ENCODE peak calls at places on chromosomes 5 and 9, in seven cellular contexts. A, J, B, X, C, G and Q are unnamed samples.

GRCh38 chr9:81455417-81455816 is 233.9 kb downstream of the TLE1 start:
- DNase-seq in A (no peak), J (no peak), B (no peak), X (no peak), C (no peak), G (no peak), Q (no peak)

GRCh38 chr9:78573205-78573604 is 276.3 kb downstream of the PSAT1 start:
- DNase-seq in A (no peak), J (no peak), B (no peak), X (no peak), C (no peak), G (no peak), Q (no peak)

GRCh38 chr5:71769265-71769664 is 50.2 kb downstream of the CARTPT start:
- DNase-seq in A (peak), J (no peak), B (peak), X (no peak), C (no peak), G (no peak), Q (no peak)

GRCh38 chr5:5192681-5193080 is 52.6 kb downstream of the ADAMTS16 start:
- DNase-seq in A (no peak), J (no peak), B (no peak), X (no peak), C (no peak), G (no peak), Q (no peak)

GRCh38 chr9:86072393-86073016 is 26.9 kb downstream of the GOLM1 start:
- DNase-seq in A (no peak), J (no peak), B (no peak), X (peak), C (no peak), G (no peak), Q (no peak)

GRCh38 chr9:95112436-95113280 is 204.9 kb downstream of the FANCC start:
- DNase-seq in A (no peak), J (no peak), B (no peak), X (no peak), C (no peak), G (no peak), Q (no peak)

GRCh38 chr9:71729816-71730526 is 38.3 kb downstream of the CEMIP2 start:
- DNase-seq in A (no peak), J (no peak), B (no peak), X (no peak), C (no peak), G (no peak), Q (no peak)

GRCh38 chr9:93117924-93118862 is 15.9 kb downstream of the NINJ1 start:
- DNase-seq in A (no peak), J (no peak), B (no peak), X (no peak), C (no peak), G (no peak), Q (no peak)

GRCh38 chr5:177049285-177049684 is 26.8 kb downstream of the ZNF346 start:
- DNase-seq in A (no peak), J (peak), B (peak), X (no peak), C (no peak), G (no peak), Q (no peak)

GRCh38 chr5:67165524-67166459 is 30.8 kb downstream of the CD180 start:
- DNase-seq in A (peak), J (peak), B (peak), X (peak), C (no peak), G (peak), Q (peak)

GRCh38 chr5:148974638-148975330 is 88.1 kb downstream of the SH3TC2 start:
- DNase-seq in A (peak), J (no peak), B (no peak), X (no peak), C (no peak), G (no peak), Q (no peak)

GRCh38 chr5:177520906-177521513 is 4.2 kb upstream of the DDX41 start:
- DNase-seq in A (no peak), J (no peak), B (no peak), X (peak), C (no peak), G (no peak), Q (no peak)

GRCh38 chr5:128085413-128085812 is 1.8 kb downstream of the SLC12A2 start:
- DNase-seq in A (no peak), J (peak), B (no peak), X (no peak), C (no peak), G (no peak), Q (peak)

GRCh38 chr5:125712397-125712796 is 710.8 kb upstream of the GRAMD2B start:
- DNase-seq in A (no peak), J (no peak), B (no peak), X (no peak), C (no peak), G (no peak), Q (no peak)

GRCh38 chr5:76717222-76718083 is 1.5 kb downstream of the F2R start:
- DNase-seq in A (no peak), J (no peak), B (no peak), X (no peak), C (no peak), G (no peak), Q (peak)

GRCh38 chr5:76720988-76721569 is 5.2 kb downstream of the F2R start:
- DNase-seq in A (no peak), J (no peak), B (no peak), X (no peak), C (no peak), G (no peak), Q (no peak)

GRCh38 chr5:76716456-76717157 is 681 bp downstream of the F2R start:
- DNase-seq in A (peak), J (peak), B (peak), X (peak), C (no peak), G (no peak), Q (no peak)

GRCh38 chr5:76718381-76718832 is 2.5 kb downstream of the F2R start:
- DNase-seq in A (no peak), J (no peak), B (no peak), X (peak), C (no peak), G (no peak), Q (no peak)

DNA sequence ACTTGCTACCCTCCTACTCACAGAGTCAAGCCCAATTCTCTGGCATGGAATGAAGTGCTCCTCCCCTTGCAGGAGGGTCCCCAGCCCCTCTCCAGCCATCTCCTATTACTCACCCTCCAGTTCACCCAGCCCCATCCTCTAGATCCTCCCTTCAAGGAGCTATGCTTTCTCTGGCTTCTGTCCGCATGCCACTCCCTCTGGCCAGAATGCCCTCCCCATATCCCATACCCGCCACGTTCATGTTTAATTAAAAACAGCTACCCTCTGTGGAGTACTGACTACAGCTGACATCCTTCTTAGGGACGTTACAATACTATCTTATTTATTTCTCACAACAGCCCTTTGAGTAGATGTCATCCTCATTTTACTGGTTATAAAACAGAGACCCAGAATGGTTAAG is 3.0 kb downstream of the F2R start:
- DNase-seq in A (no peak), J (no peak), B (no peak), X (no peak), C (no peak), G (no peak), Q (no peak)
- H3K27ac ChIP-seq in A (no peak), J (no peak), B (no peak), X (no peak), C (no peak), G (no peak), Q (no peak)

DNA sequence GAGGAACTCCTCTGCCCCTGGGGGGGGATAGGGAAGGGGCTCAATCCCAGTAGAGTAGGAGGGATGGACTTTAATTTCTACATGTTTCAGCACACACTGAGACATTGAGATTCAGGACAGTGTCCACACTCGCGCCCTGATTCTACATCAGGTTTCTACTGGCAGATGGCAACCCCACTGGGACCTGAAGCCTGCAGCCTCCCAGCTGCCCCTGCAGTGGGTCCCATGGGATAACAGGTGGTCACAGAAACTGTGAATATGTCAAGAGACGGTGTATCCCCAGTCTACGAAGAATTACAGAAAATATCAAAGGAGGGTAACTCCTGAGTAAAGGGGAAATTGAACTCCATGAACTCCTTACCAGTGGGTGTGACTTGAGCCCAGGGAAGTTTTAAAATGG is 2.4 kb upstream of the TERT start:
- DNase-seq in A (no peak), J (no peak), B (no peak), X (no peak), C (no peak), G (no peak), Q (peak)
- H3K4me2 ChIP-seq in A (no peak), J (no peak), B (no peak), X (no peak), C (no peak), G (no peak), Q (peak)

DNA sequence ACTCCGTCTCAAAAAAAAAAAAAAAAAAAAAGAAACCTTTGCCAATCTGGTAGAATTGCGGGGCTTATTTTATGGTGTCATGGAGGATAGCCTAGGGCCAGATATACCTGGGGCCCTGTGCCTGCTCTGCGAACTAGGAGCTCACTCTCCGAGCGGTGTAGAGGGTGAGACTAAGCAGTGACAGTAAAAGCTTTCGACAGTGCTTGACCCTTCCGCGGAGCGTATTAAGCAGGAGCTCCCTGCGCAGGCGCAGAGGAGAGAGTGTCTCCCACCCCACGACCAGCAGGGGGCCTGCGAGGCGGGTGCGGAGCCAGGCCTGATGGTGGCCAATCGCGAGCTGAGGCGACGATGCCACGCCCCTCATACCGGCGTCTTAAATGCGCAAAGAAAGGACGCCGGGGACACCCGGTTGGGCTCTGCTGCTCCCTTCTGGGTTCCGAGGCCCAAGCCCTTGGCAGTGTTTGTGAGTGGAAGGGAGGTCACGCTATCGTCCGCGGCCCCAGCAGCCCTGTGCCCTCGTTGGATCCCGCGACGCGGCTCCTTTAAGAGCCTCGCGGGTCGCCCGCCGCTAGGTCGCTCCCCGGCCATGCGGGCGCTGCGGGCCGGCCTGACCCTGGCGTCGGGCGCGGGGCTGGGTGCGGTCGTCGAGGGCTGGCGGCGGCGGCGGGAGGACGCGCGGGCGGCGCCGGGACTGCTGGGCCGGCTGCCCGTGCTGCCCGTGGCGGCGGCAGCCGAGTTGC is at the start of gene ENDOG:
- DNase-seq in A (peak), J (peak), B (peak), X (peak), C (peak), G (peak), Q (peak)
- H3K27ac ChIP-seq in A (peak), J (peak), B (no peak), X (peak), C (no peak), G (peak), Q (peak)

GRCh38 chr9:25260056-25260455 is 418.2 kb downstream of the TUSC1 start:
- DNase-seq in A (no peak), J (no peak), B (no peak), X (no peak), C (no peak), G (no peak), Q (no peak)
- H3K4me2 ChIP-seq in A (no peak), J (no peak), B (no peak), X (no peak), C (no peak), G (no peak), Q (no peak)

DNA sequence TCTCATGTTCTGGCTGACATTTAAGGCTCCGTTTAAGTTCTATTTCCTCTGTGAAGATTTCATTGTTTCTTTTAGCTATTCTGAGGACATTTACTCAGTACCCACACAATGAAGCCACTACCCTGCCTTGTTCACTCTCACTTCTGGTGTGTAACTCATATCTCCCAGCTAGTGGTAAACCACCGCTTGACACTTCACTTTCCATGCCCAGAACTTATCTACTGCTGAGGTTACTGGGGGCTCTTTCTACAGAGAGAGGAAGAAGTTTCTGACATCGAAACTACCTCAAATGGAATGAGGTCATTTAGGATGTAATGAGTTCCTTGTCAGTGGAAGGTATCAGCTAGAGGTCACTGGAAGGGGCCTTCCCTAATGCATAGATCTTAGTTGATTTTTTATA is 501.5 kb downstream of the DMAC1 start:
- DNase-seq in A (no peak), J (no peak), B (no peak), X (no peak), C (no peak), G (no peak), Q (no peak)
- H3K27ac ChIP-seq in A (no peak), J (no peak), B (no peak), X (no peak), C (no peak), G (no peak), Q (no peak)

GRCh38 chr5:34930870-34931269 is 1.5 kb downstream of the DNAJC21 start:
- DNase-seq in A (no peak), J (no peak), B (no peak), X (no peak), C (no peak), G (no peak), Q (no peak)
- H3K4me2 ChIP-seq in A (peak), J (peak), B (peak), X (peak), C (peak), G (peak), Q (peak)

DNA sequence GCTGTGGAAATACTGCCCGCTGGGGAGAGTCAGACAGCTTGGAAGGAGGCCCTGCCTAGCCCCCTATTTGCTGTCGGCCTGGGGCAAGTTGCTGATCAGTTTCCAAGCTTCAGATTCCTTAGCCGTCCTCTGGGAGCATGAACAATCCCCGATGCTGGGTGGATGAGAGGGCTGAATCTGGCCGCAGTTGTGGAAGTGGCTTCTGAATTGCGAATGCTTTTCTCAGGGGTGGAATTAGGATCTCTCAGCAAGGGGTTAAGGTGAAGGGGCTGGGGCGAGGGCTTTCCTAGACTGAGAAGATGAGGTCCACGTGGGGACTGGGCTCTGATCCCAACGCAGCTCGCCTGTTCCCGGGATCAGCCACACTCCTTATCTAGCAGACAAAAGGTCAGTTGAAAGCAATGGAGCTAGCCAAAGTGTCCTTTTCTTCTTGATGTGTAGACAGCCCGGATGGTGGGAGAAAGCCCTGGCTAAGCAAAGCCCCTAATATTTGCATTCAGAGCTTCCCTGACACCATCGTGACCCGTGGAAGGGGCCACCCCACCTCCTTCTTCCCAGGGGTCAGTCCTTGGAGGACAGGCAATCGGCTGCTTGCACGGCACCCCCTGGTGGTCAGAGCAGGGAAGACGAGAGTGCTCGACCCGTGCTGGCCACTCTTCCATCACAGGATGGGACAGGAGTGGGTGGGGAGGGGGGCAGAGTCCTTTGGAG is 54.9 kb downstream of the COL15A1 start:
- DNase-seq in A (peak), J (peak), B (peak), X (peak), C (peak), G (peak), Q (peak)
- H3K27ac ChIP-seq in A (peak), J (peak), B (no peak), X (peak), C (no peak), G (no peak), Q (no peak)

DNA sequence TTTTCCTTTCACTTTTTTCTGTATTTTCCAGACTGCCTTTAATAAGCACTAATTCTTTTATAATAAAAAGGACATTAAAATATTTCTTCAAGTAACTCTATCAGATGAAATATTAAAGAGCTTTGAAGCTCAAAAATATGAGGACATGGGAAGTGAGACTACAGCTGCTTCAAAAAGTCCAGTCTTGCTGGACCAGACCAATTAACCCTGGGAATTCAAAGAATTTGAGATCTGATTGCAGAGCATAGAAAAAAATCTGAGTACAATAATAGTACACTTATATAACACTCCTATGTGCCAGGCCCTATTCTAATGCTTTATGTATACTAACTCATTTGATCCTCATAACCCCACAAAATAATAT is 9.8 kb downstream of the TMEM245 start:
- DNase-seq in A (no peak), J (no peak), B (no peak), X (no peak), C (no peak), G (no peak), Q (no peak)
- H3K4me2 ChIP-seq in A (no peak), J (peak), B (no peak), X (peak), C (peak), G (peak), Q (peak)